ENCODE peak calls at places on chromosomes 3 and 15, in ten cellular contexts. E is lower lobe of right lung; M is left lung; W is AML-193; Z is CD8-positive, alpha-beta memory T cell; L is breast epithelium; I is transverse colon; Y is germinal center; T is NCI-H1694; P is left colon. A is an unnamed sample.

GRCh38 chr3:13655074-13655913 is 106.4 kb downstream of the FBLN2 start:
- DNase-seq in Z (no peak), W (no peak), M (no peak), E (no peak), I (peak; percentile 21), Y (peak; percentile 49), T (no peak), L (no peak), P (peak; percentile 32), A (peak; percentile 57)

GRCh38 chr3:146314871-146315270 is 64.0 kb upstream of the PLSCR4 start:
- DNase-seq in Z (no peak), L (no peak), T (no peak), E (no peak), P (no peak), Y (no peak), W (no peak), I (no peak), M (no peak), A (no peak)

GRCh38 chr3:196292281-196292923 is 4.9 kb upstream of the PCYT1A start:
- DNase-seq in Y (peak; percentile 57), M (no peak), P (no peak), L (no peak), W (no peak), Z (no peak), I (no peak), E (no peak), T (no peak), A (no peak)

GRCh38 chr3:23741403-23741706 is 64.4 kb upstream of the UBE2E1 start:
- DNase-seq in Y (no peak), T (no peak), P (no peak), E (no peak), L (no peak), W (no peak), I (no peak), Z (no peak), M (no peak), A (no peak)

GRCh38 chr3:111473550-111473949 is 68.4 kb upstream of the CD96 start:
- DNase-seq in W (no peak), M (no peak), E (no peak), I (no peak), Z (no peak), L (no peak), T (no peak), Y (no peak), P (no peak), A (no peak)

GRCh38 chr3:126915015-126915414 is 67.9 kb upstream of the PLXNA1 start:
- DNase-seq in I (no peak), P (no peak), M (no peak), Y (no peak), W (no peak), T (no peak), L (no peak), E (no peak), Z (no peak), A (no peak)

GRCh38 chr3:58116161-58116955 is 94.4 kb downstream of the DNASE1L3 start:
- DNase-seq in W (no peak), Y (peak; percentile 83), M (no peak), E (no peak), Z (peak; percentile 84), P (peak; percentile 24), T (no peak), L (no peak), I (no peak), A (no peak)

GRCh38 chr3:192935441-192935840 is 17.8 kb upstream of the MB21D2 start:
- DNase-seq in L (no peak), E (no peak), Y (no peak), T (no peak), Z (no peak), W (no peak), M (no peak), I (no peak), P (no peak), A (no peak)

GRCh38 chr3:70245746-70246525 is 66.5 kb downstream of the MDFIC2 start:
- DNase-seq in L (no peak), E (no peak), T (no peak), Z (no peak), Y (no peak), I (no peak), M (no peak), P (no peak), W (no peak), A (no peak)

GRCh38 chr3:49803464-49804140 is 541 bp downstream of the INKA1 start:
- DNase-seq in L (no peak), I (peak; percentile 52), Z (peak; percentile 44), E (peak; percentile 58), T (peak; percentile 2), Y (peak; percentile 65), P (peak; percentile 63), M (no peak), W (peak; percentile 20), A (no peak)

GRCh38 chr3:179398574-179399249 is 51.2 kb downstream of the MFN1 start:
- DNase-seq in E (no peak), Z (no peak), W (no peak), L (no peak), T (no peak), I (no peak), M (no peak), Y (no peak), P (no peak), A (no peak)

GRCh38 chr15:49620174-49620573 is 444 bp downstream of the FAM227B start:
- DNase-seq in T (no peak), I (peak; percentile 21), E (no peak), P (no peak), W (peak; percentile 39), L (no peak), Z (peak; percentile 14), Y (peak; percentile 4), M (no peak), A (no peak)

GRCh38 chr3:54180926-54181325 is 58.6 kb downstream of the CACNA2D3 start:
- DNase-seq in E (no peak), M (no peak), T (no peak), L (no peak), Y (no peak), P (no peak), Z (no peak), W (no peak), I (no peak), A (no peak)

GRCh38 chr3:188854395-188855149 is 317.2 kb upstream of the TPRG1 start:
- DNase-seq in E (no peak), P (no peak), W (no peak), Z (no peak), T (no peak), M (no peak), I (no peak), L (no peak), Y (no peak), A (no peak)